ENCODE peak calls at places on chromosomes 2 and 18, in five cellular contexts. Z is K562, J is SK-N-SH, Y is HepG2, R is GM12878. B is an unnamed sample.

GRCh38 chr18:28015671-28016070 is 161.3 kb downstream of the CDH2 start:
- DNase-seq in Z (no peak), J (no peak), Y (no peak), R (no peak), B (no peak)

GRCh38 chr18:76588591-76589303 is 93.7 kb upstream of the ZNF516 start:
- DNase-seq in Z (no peak), J (no peak), Y (no peak), R (no peak), B (no peak)

GRCh38 chr2:127986548-127987079 is 41.2 kb downstream of the SAP130 start:
- DNase-seq in Z (no peak), J (no peak), Y (no peak), R (no peak), B (no peak)

GRCh38 chr2:190666895-190667294 is 18.0 kb downstream of the NAB1 start:
- DNase-seq in Z (peak), J (no peak), Y (no peak), R (no peak), B (no peak)

GRCh38 chr2:26772064-26773001 is 8.2 kb downstream of the SLC35F6 start:
- DNase-seq in Z (peak), J (peak), Y (peak), R (no peak), B (no peak)

GRCh38 chr2:118903029-118903351 is 39.0 kb upstream of the MARCO start:
- DNase-seq in Z (no peak), J (no peak), Y (no peak), R (no peak), B (no peak)

GRCh38 chr2:194333091-194333490 is 1323.9 kb upstream of the SLC39A10 start:
- DNase-seq in Z (no peak), J (no peak), Y (no peak), R (no peak), B (no peak)

GRCh38 chr2:239315308-239315707 is 85.5 kb downstream of the HDAC4 start:
- DNase-seq in Z (no peak), J (no peak), Y (no peak), R (no peak), B (no peak)

GRCh38 chr2:71742953-71743601 is 289.7 kb downstream of the DYSF start:
- DNase-seq in Z (peak), J (no peak), Y (no peak), R (no peak), B (peak)

GRCh38 chr2:72685666-72686065 is 140.2 kb downstream of the EXOC6B start:
- DNase-seq in Z (no peak), J (no peak), Y (no peak), R (no peak), B (no peak)

GRCh38 chr2:239323473-239323872 is 77.3 kb downstream of the HDAC4 start:
- DNase-seq in Z (no peak), J (peak), Y (no peak), R (no peak), B (no peak)

DNA sequence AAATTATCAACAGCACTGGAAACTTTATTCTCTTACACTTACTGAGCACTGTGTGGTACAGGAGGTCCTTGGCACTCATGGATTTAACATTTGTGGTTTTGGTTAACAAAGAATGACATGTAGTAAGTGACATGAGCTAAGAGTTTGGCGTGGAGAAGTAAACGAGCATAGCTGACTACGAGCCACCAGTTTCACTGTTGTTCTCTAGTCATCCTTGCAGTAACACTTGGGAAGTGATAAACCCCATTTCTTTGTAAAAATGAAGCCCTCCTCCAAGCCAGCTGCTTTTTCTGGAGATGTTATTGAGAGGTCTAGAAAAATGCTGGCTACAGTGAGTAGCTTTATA is 32.7 kb downstream of the QPCT start:
- DNase-seq in Z (no peak), J (no peak), Y (no peak), R (peak), B (no peak)
- TF ChIP-seq FOXM1 in Z (no peak), J (no peak), Y (no peak), R (no peak), B (no peak)

GRCh38 chr2:108531674-108532055 is 2.6 kb upstream of the LIMS1 start:
- DNase-seq in Z (peak), J (no peak), Y (no peak), R (no peak), B (no peak)
- TF ChIP-seq FOXM1 in Z (no peak), J (no peak), Y (no peak), R (no peak), B (no peak)

DNA sequence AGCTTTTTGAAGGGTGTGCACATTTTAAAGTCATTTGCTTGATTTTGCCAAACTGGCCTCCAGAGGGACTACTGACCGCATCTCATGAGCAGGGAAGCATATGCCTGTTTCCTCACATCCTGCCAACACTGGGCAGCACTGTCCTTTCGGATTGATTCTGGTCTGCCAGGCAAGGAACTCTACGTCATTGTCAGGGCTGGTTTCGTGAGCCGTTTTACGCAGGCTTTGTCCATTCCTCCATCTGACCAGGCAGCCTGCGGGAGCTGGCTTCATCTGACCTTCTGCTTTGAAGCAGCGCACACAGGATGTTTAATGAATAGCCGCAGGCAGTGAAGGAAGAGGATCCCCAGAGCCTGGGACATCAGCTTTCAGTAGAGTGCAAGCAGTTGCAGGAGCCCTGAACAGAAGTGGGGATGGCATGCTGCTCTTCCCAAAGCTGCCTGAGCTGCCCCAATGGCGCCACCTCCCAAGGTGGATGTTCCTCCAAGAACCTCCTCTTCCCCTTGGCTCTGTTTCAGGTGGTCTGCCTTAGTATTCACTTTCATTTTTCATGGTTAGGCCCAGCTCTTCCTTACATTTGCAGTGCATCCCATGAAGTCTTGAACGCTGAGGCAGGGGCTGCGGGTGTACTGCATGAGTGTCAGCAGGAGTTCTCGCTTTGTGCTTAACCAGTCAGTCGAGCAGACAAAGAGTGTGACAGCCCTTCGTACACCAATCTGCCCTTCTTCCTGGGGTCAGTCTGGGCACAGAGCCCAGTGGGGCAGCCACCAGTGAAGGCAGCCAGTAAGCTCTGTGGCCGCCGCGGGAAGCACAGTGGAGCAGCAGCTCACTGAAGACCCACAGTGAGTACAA is 46.5 kb upstream of the SEMA4C start:
- DNase-seq in Z (no peak), J (no peak), Y (no peak), R (no peak), B (no peak)
- TF ChIP-seq FOXM1 in Z (no peak), J (no peak), Y (no peak), R (no peak), B (no peak)

GRCh38 chr18:79668203-79668602 is 11.4 kb upstream of the CTDP1 start:
- DNase-seq in Z (no peak), J (no peak), Y (no peak), R (no peak), B (no peak)

GRCh38 chr18:79662051-79662450 is 17.6 kb upstream of the CTDP1 start:
- DNase-seq in Z (no peak), J (no peak), Y (no peak), R (no peak), B (no peak)

GRCh38 chr18:79659733-79660132 is 19.9 kb upstream of the CTDP1 start:
- DNase-seq in Z (no peak), J (no peak), Y (no peak), R (no peak), B (no peak)

DNA sequence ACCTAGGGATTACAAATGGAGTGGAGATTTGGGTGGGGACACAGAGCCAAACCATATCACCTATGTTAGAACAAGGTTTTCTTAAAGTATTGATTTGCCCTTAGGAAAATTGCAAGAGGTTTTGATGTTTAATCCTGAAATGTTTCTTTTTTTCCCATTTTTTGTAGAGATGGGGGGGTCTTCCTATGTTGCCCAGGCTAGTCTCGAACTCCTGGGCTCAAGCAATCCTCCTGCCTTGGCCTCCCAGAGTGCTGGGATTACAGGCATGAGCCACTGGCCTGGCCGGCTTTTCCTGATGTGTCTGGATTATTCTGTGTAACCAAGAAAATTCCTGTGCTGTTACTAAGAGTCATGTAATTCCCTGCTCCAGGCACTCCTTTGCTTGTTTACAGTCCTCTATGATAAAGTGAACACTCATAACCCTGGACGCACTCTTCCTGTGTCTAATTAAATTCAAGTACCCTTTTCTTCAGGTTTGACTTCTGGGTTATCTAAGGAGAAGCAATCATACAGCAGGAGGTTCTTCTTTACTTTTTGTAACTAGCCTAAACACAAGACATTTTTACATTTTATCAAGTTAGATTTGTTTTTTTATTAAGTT is 15.0 kb upstream of the CTDP1 start:
- DNase-seq in Z (no peak), J (no peak), Y (no peak), R (no peak), B (no peak)
- TF ChIP-seq FOXM1 in Z (no peak), J (no peak), Y (no peak), R (no peak), B (no peak)

DNA sequence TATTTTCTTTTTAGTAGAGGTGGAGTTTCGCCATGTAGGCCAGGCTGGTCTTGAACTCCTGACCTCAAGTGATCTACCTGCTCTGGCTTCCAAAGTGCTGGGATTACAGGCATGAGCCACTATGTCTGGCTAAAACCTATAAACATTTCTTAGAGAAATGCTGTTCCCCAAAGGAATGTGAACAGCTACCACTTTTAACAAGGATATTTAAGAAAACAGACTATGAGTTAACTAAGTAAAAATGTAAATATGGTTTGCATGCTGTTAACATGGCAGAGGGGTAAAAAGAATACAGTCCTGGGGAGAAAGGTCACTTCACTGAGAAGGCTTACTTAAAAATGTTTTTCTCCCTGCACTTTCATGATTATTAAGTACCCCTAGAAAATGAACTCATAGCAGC is 57.1 kb downstream of the SLC16A14 start:
- DNase-seq in Z (no peak), J (no peak), Y (no peak), R (no peak), B (no peak)
- TF ChIP-seq FOXM1 in Z (no peak), J (no peak), Y (no peak), R (no peak), B (no peak)

GRCh38 chr18:6109743-6110142 is 214.4 kb upstream of the TMEM200C start:
- DNase-seq in Z (no peak), J (no peak), Y (no peak), R (no peak), B (no peak)
- TF ChIP-seq FOXM1 in Z (no peak), J (no peak), Y (no peak), R (no peak), B (no peak)

GRCh38 chr2:28390241-28390856 is 2.3 kb upstream of the FOSL2 start:
- DNase-seq in Z (peak), J (peak), Y (peak), R (no peak), B (peak)
- TF ChIP-seq FOXM1 in Z (no peak), J (no peak), Y (no peak), R (no peak), B (no peak)

DNA sequence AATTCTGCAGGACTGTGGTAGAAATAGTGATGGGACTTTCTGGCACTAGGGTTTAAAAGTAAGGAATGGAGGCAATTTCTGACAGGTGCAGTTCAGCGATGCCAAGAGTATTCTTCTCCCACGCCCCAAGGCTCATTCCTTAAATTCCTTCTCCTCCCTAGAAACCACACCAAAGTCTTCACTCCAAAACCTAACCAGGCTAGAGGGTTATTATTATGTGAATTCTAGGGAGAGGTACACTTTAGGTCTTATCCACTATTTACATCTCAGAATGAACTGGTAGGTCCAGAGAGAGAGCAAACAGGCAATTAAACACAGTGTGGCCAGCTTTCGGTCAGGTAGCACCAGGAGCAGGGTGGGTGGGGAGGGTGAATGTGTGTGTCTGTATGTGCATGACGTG is 11.4 kb downstream of the IL1F10 start:
- DNase-seq in Z (no peak), J (no peak), Y (no peak), R (no peak), B (no peak)
- TF ChIP-seq FOXM1 in Z (no peak), J (no peak), Y (no peak), R (no peak), B (no peak)

B was measured in HEK293T.